ENCODE peak calls at places on chromosome 1, in nine cellular contexts. D, X, B, N, F, V, T, A and E are unnamed samples.

GRCh38 chr1:114718661-114719423 is 2.3 kb upstream of the NRAS start:
- DNase-seq in D (peak; percentile 16), X (no peak), B (no peak), N (no peak), F (no peak), V (no peak), T (no peak), A (no peak), E (no peak)

GRCh38 chr1:9245230-9245619 is 10.7 kb downstream of the H6PD start:
- DNase-seq in D (no peak), X (no peak), B (no peak), N (no peak), F (no peak), V (no peak), T (no peak), A (no peak), E (no peak)

GRCh38 chr1:16048573-16049189 is 5.1 kb downstream of the CLCNKB start:
- DNase-seq in D (peak; percentile 88), X (peak; percentile 43), B (no peak), N (no peak), F (no peak), V (peak; percentile 57), T (peak; percentile 64), A (peak; percentile 51), E (peak; percentile 88)

GRCh38 chr1:88463401-88463800 is 220.7 kb upstream of the PKN2 start:
- DNase-seq in D (no peak), X (no peak), B (no peak), N (no peak), F (no peak), V (no peak), T (no peak), A (no peak), E (no peak)

GRCh38 chr1:98496246-98496995 is 165.1 kb upstream of the SNX7 start:
- DNase-seq in D (no peak), X (no peak), B (no peak), N (no peak), F (no peak), V (no peak), T (no peak), A (no peak), E (no peak)

GRCh38 chr1:92790081-92790480 is 5.2 kb upstream of the EVI5 start:
- DNase-seq in D (no peak), X (no peak), B (no peak), N (no peak), F (no peak), V (no peak), T (no peak), A (no peak), E (no peak)

GRCh38 chr1:246142320-246142893 is 364.7 kb downstream of the SMYD3 start:
- DNase-seq in D (peak; percentile 13), X (no peak), B (no peak), N (no peak), F (peak; percentile 59), V (no peak), T (peak; percentile 91), A (no peak), E (no peak)

GRCh38 chr1:65581120-65581519 is 160.7 kb downstream of the LEPR start:
- DNase-seq in D (no peak), X (no peak), B (no peak), N (no peak), F (no peak), V (no peak), T (peak; percentile 19), A (no peak), E (no peak)

GRCh38 chr1:240405751-240406150 is 206.2 kb downstream of the GREM2 start:
- DNase-seq in D (no peak), X (no peak), B (no peak), N (no peak), F (no peak), V (no peak), T (no peak), A (no peak), E (no peak)

GRCh38 chr1:171219751-171220385 is 28.4 kb upstream of the FMO1 start:
- DNase-seq in D (no peak), X (no peak), B (peak; percentile 13), N (no peak), F (peak; percentile 81), V (no peak), T (peak; percentile 95), A (no peak), E (no peak)

GRCh38 chr1:169085911-169086310 is 20.6 kb upstream of the ATP1B1 start:
- DNase-seq in D (no peak), X (no peak), B (no peak), N (no peak), F (no peak), V (no peak), T (no peak), A (no peak), E (no peak)

GRCh38 chr1:231618588-231619256 is 7.9 kb upstream of the DISC1 start:
- DNase-seq in D (no peak), X (no peak), B (no peak), N (no peak), F (no peak), V (no peak), T (no peak), A (no peak), E (no peak)

GRCh38 chr1:61053712-61054608 is 28.4 kb upstream of the NFIA start:
- DNase-seq in D (peak; percentile 35), X (peak; percentile 61), B (no peak), N (no peak), F (no peak), V (peak; percentile 77), T (peak; percentile 27), A (peak; percentile 74), E (peak; percentile 86)

GRCh38 chr1:181784039-181784683 is 277.4 kb downstream of the ZNF648 start:
- DNase-seq in D (no peak), X (no peak), B (no peak), N (no peak), F (no peak), V (no peak), T (no peak), A (no peak), E (no peak)

DNA sequence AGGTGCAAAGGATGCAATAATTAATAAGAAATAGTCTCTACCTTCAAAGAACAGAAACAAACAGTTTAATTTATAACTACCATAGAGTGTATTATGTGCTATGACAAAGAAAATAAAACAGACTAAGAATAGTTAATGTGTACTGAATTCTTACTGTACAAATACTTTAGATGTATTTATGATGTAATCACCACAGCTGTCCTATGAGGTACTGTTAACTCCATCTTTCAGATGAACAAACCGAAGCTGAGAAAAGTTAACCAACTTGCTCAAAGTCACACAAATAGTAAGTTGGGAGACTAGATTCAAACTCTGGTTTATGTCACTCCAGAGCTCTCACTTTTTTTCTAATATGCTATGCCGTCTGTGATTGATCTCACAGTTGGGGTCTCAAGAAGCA is 77.0 kb upstream of the FGGY start:
- DNase-seq in D (no peak), X (no peak), B (no peak), N (no peak), F (no peak), V (no peak), T (no peak), A (no peak), E (no peak)
- H3K4me3 ChIP-seq in D (no peak overlapping the region), X (no peak overlapping the region), B (no peak overlapping the region), N (no peak overlapping the region), F (no peak overlapping the region), V (no peak overlapping the region), T (no peak overlapping the region), A (no peak overlapping the region), E (no peak overlapping the region)

DNA sequence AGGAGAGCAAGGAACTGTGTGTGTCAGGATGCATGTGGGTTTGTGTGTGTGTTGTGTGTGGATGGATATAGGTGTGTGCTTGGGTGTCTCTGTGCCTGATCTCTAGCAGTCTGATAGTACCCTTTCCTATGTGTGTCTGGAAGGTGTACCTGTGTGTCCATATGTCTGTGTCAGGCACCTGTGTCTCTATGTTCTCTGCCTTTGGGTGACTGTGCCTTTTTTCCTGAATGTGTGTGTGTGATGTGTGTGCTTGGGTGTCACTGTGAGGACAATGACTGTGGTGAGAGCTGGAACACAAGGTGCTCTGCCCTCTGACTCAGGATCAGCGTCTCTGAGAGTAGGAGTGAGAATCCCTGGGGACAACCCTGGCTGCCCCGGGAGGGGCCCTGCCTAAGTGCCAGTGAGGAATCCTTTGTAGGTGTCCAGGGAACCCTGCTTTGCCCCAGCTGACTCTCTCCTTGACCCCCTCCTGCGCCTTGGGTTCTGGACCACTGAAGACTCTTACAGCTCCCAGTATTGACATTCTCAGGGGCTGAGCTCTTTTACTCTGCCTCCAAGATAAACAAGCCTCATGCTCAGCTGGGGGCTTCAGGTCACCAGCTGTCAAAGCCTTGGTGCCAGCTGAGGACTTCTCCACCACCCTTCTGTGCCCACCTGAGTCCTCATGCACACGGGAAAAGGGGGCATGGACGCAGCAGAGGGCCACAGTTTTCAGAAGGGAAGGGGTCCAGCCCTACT is 710 bp upstream of the EFNA3 start:
- DNase-seq in D (peak; percentile 59), X (no peak), B (no peak), N (no peak), F (no peak), V (no peak), T (no peak), A (no peak), E (peak; percentile 26)
- H3K27ac ChIP-seq in D (peak overlapping the region; percentile 65), X (no peak overlapping the region), B (no peak overlapping the region), N (no peak overlapping the region), F (no peak overlapping the region), V (no peak overlapping the region), T (no peak overlapping the region), A (no peak overlapping the region), E (no peak overlapping the region)

GRCh38 chr1:166789286-166789685 is 50.0 kb upstream of the POGK start:
- DNase-seq in D (no peak), X (no peak), B (no peak), N (no peak), F (no peak), V (no peak), T (no peak), A (no peak), E (no peak)

GRCh38 chr1:166785987-166786386 is 53.3 kb upstream of the POGK start:
- DNase-seq in D (no peak), X (no peak), B (no peak), N (no peak), F (no peak), V (no peak), T (no peak), A (no peak), E (no peak)
- TF ChIP-seq CTCF in D (no peak), X (no peak), B (no peak), N (no peak), F (no peak), V (no peak), T (no peak), A (peak; percentile 20), E (peak; percentile 18)

DNA sequence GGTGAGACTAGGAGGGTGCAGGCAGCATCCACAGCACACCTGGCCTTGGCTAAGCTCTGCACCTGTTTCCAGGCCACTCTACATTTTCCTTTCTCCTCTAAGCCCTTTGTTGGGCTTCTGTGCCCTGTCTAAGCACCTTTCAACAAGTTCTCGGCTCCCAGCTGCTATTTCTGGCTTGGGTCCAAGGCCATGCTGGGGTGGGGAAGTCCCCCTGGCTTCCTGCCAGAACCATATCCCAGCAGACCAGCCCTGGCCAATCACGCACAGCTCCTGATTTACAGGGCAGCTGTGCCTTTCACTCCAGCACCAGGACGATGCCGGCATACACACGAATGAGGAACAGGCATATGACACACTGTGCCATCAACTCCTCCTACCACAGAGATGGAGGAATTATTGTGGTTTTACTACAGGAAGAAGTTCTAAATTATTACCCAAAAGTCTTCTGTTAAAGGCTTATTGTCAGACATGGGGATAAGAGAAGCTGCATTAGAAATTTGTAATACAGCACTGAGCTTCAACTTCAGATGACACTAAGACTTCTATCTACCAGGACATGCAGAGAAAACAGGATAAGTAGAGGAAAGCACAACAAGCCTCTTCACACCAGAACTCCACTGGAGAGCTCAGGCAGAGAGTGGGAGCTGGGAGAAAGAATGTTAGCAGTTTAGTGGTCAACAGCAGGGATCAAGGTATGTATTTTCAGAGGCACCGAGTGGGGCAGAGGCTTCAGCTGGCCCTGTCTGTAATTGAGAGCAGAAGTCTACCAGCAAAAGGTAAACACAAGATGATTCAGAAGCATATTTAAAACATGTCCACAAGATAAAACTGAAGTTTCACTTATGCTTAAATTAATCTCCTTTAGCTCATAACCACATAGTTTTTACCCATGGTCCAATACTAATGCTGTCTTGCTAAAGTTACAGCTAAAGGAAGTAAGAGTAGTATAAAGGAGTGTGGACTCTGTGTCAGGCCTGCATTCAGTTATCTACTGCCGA is 37.4 kb downstream of the TRIT1 start:
- DNase-seq in D (peak; percentile 92), X (peak; percentile 95), B (peak; percentile 62), N (peak; percentile 59), F (peak; percentile 75), V (peak; percentile 76), T (peak; percentile 93), A (peak; percentile 86), E (peak; percentile 96)
- H3K4me3 ChIP-seq in D (no peak overlapping the region), X (no peak overlapping the region), B (no peak overlapping the region), N (no peak overlapping the region), F (peak overlapping the region; percentile 31), V (no peak overlapping the region), T (no peak overlapping the region), A (no peak overlapping the region), E (no peak overlapping the region)